ENCODE peak calls at places on chromosomes 3 and 15, in four cellular contexts. X is cardiac muscle cell, E is sigmoid colon, H is hepatocyte. Q is an unnamed sample.

GRCh38 chr3:71185733-71186455 is 397.6 kb downstream of the FOXP1 start:
- DNase-seq in X (peak; percentile 66), H (peak; percentile 31), E (no peak), Q (no peak)

GRCh38 chr15:38130739-38131498 is 121.7 kb upstream of the SPRED1 start:
- DNase-seq in H (peak; percentile 74), X (peak; percentile 99), E (peak; percentile 95), Q (no peak)

GRCh38 chr15:74400915-74401757 is 32.6 kb downstream of the SEMA7A start:
- DNase-seq in X (no peak), H (no peak), E (no peak), Q (no peak)

GRCh38 chr3:138862531-138862923 is 27.8 kb upstream of the PIK3CB start:
- DNase-seq in X (peak; percentile 14), H (peak; percentile 37), E (no peak), Q (peak; percentile 40)

GRCh38 chr3:129897026-129897425 is 3.5 kb upstream of the TMCC1 start:
- DNase-seq in H (no peak), E (no peak), X (no peak), Q (no peak)

GRCh38 chr3:173221010-173221409 is 80.0 kb upstream of the SPATA16 start:
- DNase-seq in H (no peak), X (no peak), E (no peak), Q (peak; percentile 32)

GRCh38 chr3:18438586-18438985 is 13.4 kb upstream of the SATB1 start:
- DNase-seq in H (no peak), E (peak; percentile 53), X (no peak), Q (no peak)

GRCh38 chr3:32313723-32314473 is 75.4 kb downstream of the CMTM8 start:
- DNase-seq in H (peak; percentile 39), E (no peak), X (peak; percentile 35), Q (no peak)

GRCh38 chr15:36156855-36157521 is 422.4 kb upstream of the CDIN1 start:
- DNase-seq in H (no peak), E (peak; percentile 83), X (peak; percentile 84), Q (no peak)

GRCh38 chr15:57255751-57256150 is 120.6 kb upstream of the CGNL1 start:
- DNase-seq in X (no peak), E (no peak), H (no peak), Q (no peak)

GRCh38 chr15:73708691-73709090 is 24.5 kb downstream of the CD276 start:
- DNase-seq in X (no peak), H (no peak), E (no peak), Q (no peak)

GRCh38 chr15:75817151-75817935 is 25.9 kb upstream of the UBE2Q2 start:
- DNase-seq in E (no peak), X (peak; percentile 47), H (no peak), Q (no peak)

GRCh38 chr3:33001889-33002288 is 50.4 kb downstream of the CCR4 start:
- DNase-seq in X (no peak), H (no peak), E (no peak), Q (no peak)

GRCh38 chr3:139586420-139587017 is 47.0 kb upstream of the RBP1 start:
- DNase-seq in E (no peak), X (no peak), H (no peak), Q (no peak)

GRCh38 chr15:82838096-82838735 is 28.8 kb downstream of the WHAMM start:
- DNase-seq in X (no peak), H (no peak), E (no peak), Q (no peak)

GRCh38 chr3:95539950-95540483 is 1274.4 kb upstream of the EPHA6 start:
- DNase-seq in X (no peak), E (no peak), H (no peak), Q (no peak)

GRCh38 chr3:184129012-184129411 is 6.1 kb upstream of the EIF2B5 start:
- DNase-seq in X (peak; percentile 63), H (peak; percentile 40), E (no peak), Q (peak; percentile 55)

GRCh38 chr3:32140943-32141342 is 34.5 kb downstream of the GPD1L start:
- DNase-seq in E (no peak), H (no peak), X (peak; percentile 36), Q (no peak)

GRCh38 chr15:20106026-20106425 is 435.6 kb downstream of the GOLGA6L6 start:
- DNase-seq in E (peak; percentile 70), X (no peak), H (peak; percentile 6), Q (no peak)

GRCh38 chr3:167743799-167744198 is 8.3 kb downstream of the SERPINI1 start:
- DNase-seq in E (no peak), H (no peak), X (no peak), Q (no peak)

GRCh38 chr3:96755519-96755918 is 58.9 kb upstream of the EPHA6 start:
- DNase-seq in E (no peak), X (no peak), H (no peak), Q (peak; percentile 53)

GRCh38 chr15:66253643-66254363 is at the start of gene MEGF11:
- DNase-seq in X (peak; percentile 53), E (no peak), H (peak; percentile 44), Q (peak; percentile 37)

GRCh38 chr3:163018067-163018466 is 1521.5 kb downstream of the OTOL1 start:
- DNase-seq in H (no peak), E (no peak), X (no peak), Q (no peak)

GRCh38 chr15:52199271-52199670 is 8.1 kb upstream of the GNB5 start:
- DNase-seq in E (no peak), X (no peak), H (no peak), Q (no peak)

GRCh38 chr3:179652467-179653105 is at the start of gene USP13:
- DNase-seq in E (peak; percentile 83), X (peak; percentile 88), H (peak; percentile 84), Q (peak; percentile 82)
- TF ChIP-seq CTCF in E (no peak), X (no peak), H (no peak), Q (no peak)

GRCh38 chr3:131738095-131738494 is 235.3 kb upstream of the MRPL3 start:
- DNase-seq in X (no peak), H (no peak), E (no peak), Q (no peak)
- TF ChIP-seq CTCF in X (no peak), H (no peak), E (no peak), Q (no peak)

DNA sequence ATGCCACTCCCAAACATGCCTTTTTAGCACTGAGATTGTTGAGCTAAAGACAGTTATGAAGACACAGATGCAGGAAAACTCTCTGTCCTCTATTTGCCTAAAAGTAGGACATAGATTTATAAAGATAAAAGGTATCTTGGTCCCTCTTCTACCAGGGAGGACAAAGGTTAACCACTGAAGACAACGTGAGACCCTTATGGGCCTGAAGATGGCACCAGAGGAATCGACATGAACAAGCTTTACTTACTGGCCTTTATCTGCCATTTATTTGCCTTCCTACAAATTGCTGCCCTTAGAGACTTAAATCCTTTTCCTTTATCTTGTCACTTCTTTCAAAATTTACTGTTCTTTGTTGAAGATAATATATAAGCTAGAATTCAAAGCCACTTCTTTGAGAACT is 109.7 kb upstream of the FAM3D start:
- DNase-seq in H (no peak), E (no peak), X (no peak), Q (no peak)
- TF ChIP-seq CTCF in H (no peak), E (no peak), X (no peak), Q (no peak)

DNA sequence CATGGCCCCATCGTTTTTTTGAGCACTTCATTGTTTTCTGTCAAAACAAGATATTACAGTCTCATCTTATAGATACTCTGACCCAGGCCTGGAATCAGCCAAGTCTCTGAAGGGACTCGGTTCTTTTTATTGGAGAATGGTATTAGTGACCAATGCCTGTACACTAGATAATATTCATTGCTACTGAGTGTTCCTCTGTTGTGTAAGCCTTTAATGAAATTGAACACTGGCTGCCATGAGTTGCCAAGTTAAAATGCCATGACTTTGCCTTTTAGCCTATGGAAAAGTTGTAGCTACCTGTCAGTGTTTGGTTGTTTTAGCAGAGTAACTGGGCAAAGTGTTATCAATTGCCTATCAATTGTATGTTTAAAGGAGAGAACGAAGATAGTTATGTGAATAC is 134.0 kb downstream of the AKAP13 start:
- DNase-seq in H (no peak), E (no peak), X (no peak), Q (no peak)
- TF ChIP-seq CTCF in H (no peak), E (no peak), X (no peak), Q (no peak)

GRCh38 chr3:23611737-23612295 is 193.9 kb upstream of the UBE2E1 start:
- DNase-seq in H (peak; percentile 40), E (peak; percentile 90), X (peak; percentile 74), Q (no peak)

GRCh38 chr3:23612296-23612891 is 193.4 kb upstream of the UBE2E1 start:
- DNase-seq in E (no peak), X (peak; percentile 46), H (no peak), Q (no peak)

GRCh38 chr3:23620044-23620443 is 185.7 kb upstream of the UBE2E1 start:
- DNase-seq in E (no peak), H (no peak), X (peak; percentile 58), Q (no peak)

GRCh38 chr3:23620616-23621015 is 185.1 kb upstream of the UBE2E1 start:
- DNase-seq in H (no peak), X (no peak), E (no peak), Q (no peak)

GRCh38 chr3:23615068-23615467 is 190.7 kb upstream of the UBE2E1 start:
- DNase-seq in X (no peak), E (no peak), H (no peak), Q (no peak)
- TF ChIP-seq CTCF in X (no peak), E (no peak), H (no peak), Q (no peak)

GRCh38 chr3:143601738-143602480 is 246.4 kb downstream of the SLC9A9 start:
- DNase-seq in E (peak; percentile 77), H (no peak), X (peak; percentile 71), Q (no peak)
- TF ChIP-seq CTCF in E (no peak), H (no peak), X (no peak), Q (no peak)

GRCh38 chr3:124486324-124486723 is 243.9 kb upstream of the UMPS start:
- DNase-seq in H (no peak), E (no peak), X (no peak), Q (no peak)
- TF ChIP-seq CTCF in H (peak; percentile 13), E (no peak), X (peak; percentile 11), Q (no peak)

GRCh38 chr3:64677961-64678716 is 9.7 kb downstream of the ADAMTS9 start:
- DNase-seq in H (no peak), X (no peak), E (no peak), Q (no peak)

GRCh38 chr3:64684715-64685261 is 3.0 kb downstream of the ADAMTS9 start:
- DNase-seq in H (peak; percentile 64), X (peak; percentile 71), E (peak; percentile 93), Q (peak; percentile 46)

GRCh38 chr3:64680334-64680733 is 7.5 kb downstream of the ADAMTS9 start:
- DNase-seq in E (no peak), H (no peak), X (no peak), Q (no peak)

GRCh38 chr3:64681827-64682226 is 6.0 kb downstream of the ADAMTS9 start:
- DNase-seq in H (no peak), E (no peak), X (no peak), Q (no peak)

GRCh38 chr3:64681015-64681414 is 6.8 kb downstream of the ADAMTS9 start:
- DNase-seq in H (no peak), E (no peak), X (no peak), Q (no peak)
- TF ChIP-seq CTCF in H (no peak), E (no peak), X (no peak), Q (no peak)

Q was measured in Calu3.